ENCODE peak calls at places on chromosomes 13 and 19, in nine cellular contexts. W is substantia nigra, E is heart left ventricle, Y is AG04450, U is fibroblast of villous mesenchyme, B is psoas muscle, Z is NCI-H345, S is AML-193, M is GOT3. Q is an unnamed sample.

GRCh38 chr13:27257648-27258253 is 6.4 kb downstream of the RPL21 start:
- DNase-seq in S (no peak), W (no peak), M (no peak), E (no peak), B (no peak), U (no peak), Y (no peak), Z (no peak), Q (no peak)

GRCh38 chr19:39030854-39031367 is 1.4 kb downstream of the FBXO27 start:
- DNase-seq in S (no peak), B (no peak), M (no peak), U (no peak), W (no peak), Z (no peak), Y (no peak), E (no peak), Q (no peak)

GRCh38 chr19:35427187-35427586 is 20.9 kb upstream of the FFAR2 start:
- DNase-seq in Y (no peak), S (no peak), Z (no peak), E (no peak), B (no peak), U (no peak), M (no peak), W (no peak), Q (no peak)

GRCh38 chr19:55640577-55641375 is at the start of gene ZNF580:
- DNase-seq in S (peak), W (peak), Y (no peak), U (peak), B (peak), E (peak), M (no peak), Z (peak), Q (peak)

GRCh38 chr13:51928231-51928630 is 66.5 kb downstream of the CCDC70 start:
- DNase-seq in Z (no peak), U (no peak), M (no peak), B (no peak), W (no peak), E (no peak), Y (no peak), S (no peak), Q (no peak)

GRCh38 chr13:30743319-30744055 is 8.1 kb downstream of the ALOX5AP start:
- DNase-seq in M (no peak), Y (peak), U (peak), Z (no peak), B (no peak), E (no peak), S (peak), W (no peak), Q (peak)

GRCh38 chr19:27793128-27793643 is 1419.8 kb downstream of the UQCRFS1 start:
- DNase-seq in W (no peak), Y (peak), E (peak), Z (peak), S (peak), M (peak), U (peak), B (peak), Q (peak)

GRCh38 chr19:49340069-49340864 is 5.1 kb downstream of the CD37 start:
- DNase-seq in Y (no peak), B (peak), Z (peak), U (peak), W (no peak), M (no peak), E (peak), S (no peak), Q (no peak)

GRCh38 chr19:10115392-10116084 is 4.0 kb downstream of the P2RY11 start:
- DNase-seq in Y (no peak), E (no peak), S (no peak), U (no peak), B (no peak), Z (no peak), M (no peak), W (no peak), Q (no peak)

GRCh38 chr13:21234537-21234936 is 58.1 kb downstream of the MRPL57 start:
- DNase-seq in Z (no peak), E (no peak), S (no peak), Y (no peak), W (no peak), B (no peak), M (no peak), U (peak), Q (no peak)

GRCh38 chr13:27339299-27339698 is 68.7 kb downstream of the RASL11A start:
- DNase-seq in S (peak), B (no peak), Y (no peak), M (no peak), E (no peak), Z (no peak), U (peak), W (no peak), Q (peak)

GRCh38 chr19:30450101-30450500 is 77.9 kb downstream of the ZNF536 start:
- DNase-seq in E (no peak), B (no peak), Z (no peak), U (no peak), W (peak), S (no peak), M (no peak), Y (no peak), Q (no peak)